ENCODE peak calls at places on chromosomes 7 and 10, in six cellular contexts. E, I, S, C, R and D are unnamed samples.

GRCh38 chr10:77837248-77837924 is 89.2 kb downstream of the DLG5 start:
- DNase-seq in I (peak; percentile 58), E (no peak), C (no peak), R (no peak), S (peak; percentile 41), D (peak; percentile 35)

GRCh38 chr7:65239707-65240352 is 133.8 kb upstream of the ZNF92 start:
- DNase-seq in E (peak; percentile 50), R (peak; percentile 18), S (no peak), C (no peak), I (no peak), D (peak; percentile 74)

GRCh38 chr7:144670251-144670650 is 165.6 kb downstream of the TPK1 start:
- DNase-seq in R (no peak), S (no peak), E (no peak), I (no peak), C (no peak), D (no peak)

GRCh38 chr10:42981358-42982236 is 95.3 kb upstream of the RET start:
- DNase-seq in R (no peak), S (no peak), I (no peak), E (no peak), C (peak; percentile 8), D (no peak)

GRCh38 chr7:128122577-128123290 is 91.5 kb upstream of the LRRC4 start:
- DNase-seq in R (no peak), E (no peak), C (no peak), S (no peak), I (peak; percentile 87), D (no peak)

GRCh38 chr7:5679741-5680473 is 101.6 kb downstream of the RNF216 start:
- DNase-seq in E (no peak), C (no peak), I (peak; percentile 94), R (peak; percentile 17), S (no peak), D (no peak)

GRCh38 chr10:49093922-49094321 is 21.4 kb downstream of the VSTM4 start:
- DNase-seq in R (no peak), E (no peak), I (no peak), S (no peak), C (no peak), D (no peak)

GRCh38 chr7:23065974-23066373 is 39.6 kb upstream of the KLHL7 start:
- DNase-seq in R (no peak), C (no peak), E (no peak), I (no peak), S (no peak), D (no peak)

GRCh38 chr7:4018917-4019316 is 663.2 kb upstream of the FOXK1 start:
- DNase-seq in C (no peak), I (no peak), S (no peak), E (no peak), R (no peak), D (no peak)

GRCh38 chr10:128035557-128035973 is 90.7 kb downstream of the MKI67 start:
- DNase-seq in S (no peak), C (peak; percentile 27), E (peak; percentile 54), I (peak; percentile 48), R (no peak), D (peak; percentile 53)

GRCh38 chr10:123571978-123572377 is 94.2 kb upstream of the GPR26 start:
- DNase-seq in E (no peak), S (no peak), I (no peak), C (no peak), R (no peak), D (no peak)

GRCh38 chr10:70232155-70232858 is 922 bp downstream of the PPA1 start:
- DNase-seq in E (peak; percentile 55), R (peak; percentile 56), I (peak; percentile 44), S (no peak), C (peak; percentile 37), D (no peak)

GRCh38 chr7:138691166-138691565 is 10.0 kb downstream of the SVOPL start:
- DNase-seq in S (no peak), E (no peak), I (no peak), R (no peak), C (no peak), D (no peak)

GRCh38 chr7:44259547-44260457 is 59.0 kb downstream of the YKT6 start:
- DNase-seq in S (peak; percentile 77), R (peak; percentile 41), E (no peak), I (no peak), C (peak; percentile 64), D (no peak)

GRCh38 chr7:71784781-71785180 is 627.4 kb downstream of the CALN1 start:
- DNase-seq in E (no peak), R (no peak), I (no peak), C (no peak), S (no peak), D (no peak)

GRCh38 chr10:23412223-23412622 is 26.7 kb upstream of the OTUD1 start:
- DNase-seq in I (no peak), R (no peak), S (no peak), E (no peak), C (no peak), D (no peak)

GRCh38 chr7:98112077-98112476 is 5.4 kb downstream of the LMTK2 start:
- DNase-seq in E (no peak), S (no peak), I (no peak), R (no peak), C (no peak), D (no peak)

GRCh38 chr7:1677206-1678069 is 7.4 kb downstream of the ELFN1 start:
- DNase-seq in E (no peak), R (no peak), C (no peak), S (no peak), I (no peak), D (no peak)

GRCh38 chr7:155835446-155836215 is 23.4 kb upstream of the SHH start:
- DNase-seq in E (no peak), R (no peak), I (no peak), S (no peak), C (no peak), D (no peak)

GRCh38 chr10:118840071-118840775 is 85.5 kb upstream of the CACUL1 start:
- DNase-seq in I (no peak), E (peak; percentile 24), S (no peak), R (no peak), C (no peak), D (no peak)

GRCh38 chr10:72736881-72737280 is 44.9 kb downstream of the MCU start:
- DNase-seq in I (no peak), S (no peak), E (no peak), C (no peak), R (no peak), D (no peak)

GRCh38 chr7:102287465-102288146 is 938 bp downstream of the SH2B2 start:
- DNase-seq in C (peak; percentile 49), E (no peak), I (no peak), R (no peak), S (no peak), D (no peak)

GRCh38 chr7:102286237-102287081 is at the start of gene SH2B2:
- DNase-seq in R (peak; percentile 80), E (peak; percentile 52), I (peak; percentile 77), C (peak; percentile 81), S (no peak), D (peak; percentile 49)

GRCh38 chr7:102289051-102289450 is 2.4 kb downstream of the SH2B2 start:
- DNase-seq in C (no peak), I (no peak), S (no peak), R (no peak), E (no peak), D (no peak)

GRCh38 chr7:102287082-102287464 is 405 bp downstream of the SH2B2 start:
- DNase-seq in S (no peak), R (peak; percentile 58), E (no peak), I (no peak), C (no peak), D (peak; percentile 25)

DNA sequence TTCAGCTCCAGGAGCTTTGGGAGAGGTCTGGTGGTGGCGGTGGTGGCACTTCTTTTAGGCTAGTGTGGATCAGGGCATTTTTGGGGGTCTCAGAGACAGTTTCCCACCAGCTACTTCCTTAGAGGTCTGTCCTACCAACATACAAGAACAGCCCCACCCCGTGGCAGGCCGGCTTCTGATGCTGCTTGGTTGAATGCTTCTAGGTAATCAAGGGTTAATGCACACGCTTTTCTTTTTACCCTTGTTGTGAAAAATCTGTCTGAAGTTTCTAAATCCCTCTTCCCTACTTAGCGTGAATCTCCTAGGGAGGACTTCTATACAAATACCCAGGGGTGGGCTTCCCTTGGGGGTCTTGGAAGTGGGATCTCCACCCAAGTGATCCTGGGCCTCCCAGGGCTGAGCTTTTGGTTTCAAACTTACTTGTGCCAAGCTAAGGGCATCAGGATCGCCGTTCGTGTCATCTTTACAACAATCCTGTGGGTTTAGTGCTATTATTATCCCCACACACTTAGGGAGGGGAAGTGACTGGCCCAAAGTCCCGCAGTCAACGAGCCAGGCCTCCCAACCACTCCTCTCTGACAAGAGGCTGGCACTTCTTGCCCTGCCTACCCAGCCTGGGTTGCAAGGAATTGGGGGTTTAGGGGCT is 1.7 kb downstream of the SH2B2 start:
- DNase-seq in E (no peak), R (no peak), S (no peak), C (no peak), I (peak; percentile 38), D (no peak)
- TF ChIP-seq CTCF in E (no peak), R (no peak), S (no peak), C (no peak), I (peak; percentile 2), D (no peak)

GRCh38 chr7:54664235-54665228 is 94.5 kb downstream of the SEC61G start:
- DNase-seq in I (peak; percentile 7), C (peak; percentile 23), S (no peak), E (peak; percentile 88), R (peak; percentile 44), D (peak; percentile 71)
- TF ChIP-seq CTCF in I (no peak), C (no peak), S (peak; percentile 29), E (peak; percentile 56), R (no peak), D (peak; percentile 70)

DNA sequence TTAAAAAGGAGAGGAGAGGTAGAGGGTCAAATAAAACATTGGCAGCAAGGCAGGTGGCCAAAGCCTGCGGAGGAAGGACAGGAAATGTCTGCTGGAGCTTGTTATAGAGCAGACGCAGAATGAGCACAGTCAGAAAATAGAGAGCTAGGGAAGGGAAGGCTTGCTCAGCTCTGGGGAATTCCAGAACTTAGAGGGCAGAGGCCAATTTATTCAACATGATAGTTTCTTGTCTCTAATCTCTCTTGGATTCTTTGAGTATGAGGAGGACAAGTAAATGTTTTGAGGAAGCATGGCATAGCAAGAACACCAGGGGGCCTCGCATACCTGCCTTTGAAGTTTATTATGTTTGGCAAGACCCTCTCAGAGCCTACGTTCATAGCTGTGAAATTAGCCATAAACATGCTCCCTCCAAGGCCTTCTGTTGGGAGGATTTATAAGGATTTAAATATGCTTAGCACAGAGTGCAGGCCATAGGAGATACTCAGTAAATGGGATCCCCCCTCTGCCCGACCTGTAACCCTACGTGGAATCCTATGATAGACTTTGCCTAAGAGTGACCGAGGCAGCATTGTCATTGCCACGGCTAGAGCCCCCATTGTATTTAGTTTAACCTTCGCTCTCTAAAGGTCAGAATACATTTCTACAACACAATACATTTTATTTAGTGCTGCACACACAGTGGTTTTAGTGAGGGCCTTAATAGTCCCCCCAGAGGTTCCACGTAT is 293.9 kb downstream of the CCDC3 start:
- DNase-seq in E (peak; percentile 59), S (peak; percentile 91), C (peak; percentile 50), I (no peak), R (peak; percentile 63), D (peak; percentile 37)
- TF ChIP-seq CTCF in E (peak; percentile 60), S (peak; percentile 71), C (peak; percentile 52), I (no peak), R (no peak), D (peak; percentile 68)

GRCh38 chr7:8594115-8594514 is 160.7 kb downstream of the NXPH1 start:
- DNase-seq in R (no peak), C (no peak), I (no peak), S (no peak), E (no peak), D (no peak)

GRCh38 chr7:8591289-8591688 is 157.9 kb downstream of the NXPH1 start:
- DNase-seq in I (no peak), R (no peak), C (no peak), S (no peak), E (no peak), D (no peak)

GRCh38 chr7:8590791-8591190 is 157.4 kb downstream of the NXPH1 start:
- DNase-seq in E (no peak), S (no peak), I (no peak), R (no peak), C (no peak), D (no peak)

GRCh38 chr7:8590225-8590624 is 156.8 kb downstream of the NXPH1 start:
- DNase-seq in I (no peak), E (no peak), C (no peak), S (no peak), R (no peak), D (no peak)
- TF ChIP-seq CTCF in I (no peak), E (no peak), C (no peak), S (no peak), R (no peak), D (no peak)